ENCODE peak calls at places on chromosome 17, in four cellular contexts. One of them, this sample, is unnamed.

GRCh38 chr17:80110927-80111701 is 9.7 kb downstream of the GAA start:
- DNase-seq in NCI-H2029: no peak
- DNase-seq in body of pancreas: no peak
- DNase-seq in stomach: peak; percentile 17
- DNase-seq in this sample: no peak

GRCh38 chr17:72342582-72343527 is 222.0 kb downstream of the SOX9 start:
- DNase-seq in body of pancreas: no peak
- DNase-seq in stomach: no peak
- DNase-seq in NCI-H2029: no peak
- DNase-seq in this sample: no peak

GRCh38 chr17:33124185-33124584 is 132.5 kb downstream of the SPACA3 start:
- DNase-seq in NCI-H2029: no peak
- DNase-seq in stomach: no peak
- DNase-seq in body of pancreas: no peak
- DNase-seq in this sample: no peak

GRCh38 chr17:41338961-41339485 is 11.6 kb downstream of the KRT33A start:
- DNase-seq in stomach: no peak
- DNase-seq in body of pancreas: no peak
- DNase-seq in NCI-H2029: no peak
- DNase-seq in this sample: no peak

GRCh38 chr17:77558846-77559626 is 399.5 kb upstream of the TNRC6C start:
- DNase-seq in stomach: no peak
- DNase-seq in NCI-H2029: no peak
- DNase-seq in body of pancreas: no peak
- DNase-seq in this sample: no peak

GRCh38 chr17:48178327-48178726 is 70.8 kb downstream of the SNX11 start:
- DNase-seq in stomach: no peak
- DNase-seq in body of pancreas: no peak
- DNase-seq in NCI-H2029: no peak
- DNase-seq in this sample: no peak

GRCh38 chr17:83186226-83186625 is 106.8 kb downstream of the METRNL start:
- DNase-seq in NCI-H2029: no peak
- DNase-seq in body of pancreas: peak; percentile 2
- DNase-seq in stomach: no peak
- DNase-seq in this sample: no peak

GRCh38 chr17:81328925-81329278 is 33.8 kb upstream of the SLC38A10 start:
- DNase-seq in stomach: no peak
- DNase-seq in body of pancreas: no peak
- DNase-seq in NCI-H2029: no peak
- DNase-seq in this sample: no peak

GRCh38 chr17:48107137-48108055 is at the start of gene SNX11:
- DNase-seq in stomach: peak; percentile 93
- DNase-seq in body of pancreas: peak; percentile 94
- DNase-seq in NCI-H2029: peak; percentile 91
- DNase-seq in this sample: peak; percentile 94

GRCh38 chr17:33055746-33056145 is 64.1 kb downstream of the SPACA3 start:
- DNase-seq in body of pancreas: no peak
- DNase-seq in stomach: no peak
- DNase-seq in NCI-H2029: no peak
- DNase-seq in this sample: no peak

GRCh38 chr17:2547176-2547575 is 35.5 kb upstream of the METTL16 start:
- DNase-seq in stomach: no peak
- DNase-seq in NCI-H2029: no peak
- DNase-seq in body of pancreas: no peak
- DNase-seq in this sample: no peak

GRCh38 chr17:35080536-35080935 is 17.0 kb upstream of the RFFL start:
- DNase-seq in body of pancreas: no peak
- DNase-seq in NCI-H2029: no peak
- DNase-seq in stomach: no peak
- DNase-seq in this sample: no peak

GRCh38 chr17:79919164-79919585 is 79.9 kb upstream of the CBX4 start:
- DNase-seq in stomach: peak; percentile 99
- DNase-seq in NCI-H2029: peak; percentile 83
- DNase-seq in body of pancreas: peak; percentile 98
- DNase-seq in this sample: peak; percentile 97

GRCh38 chr17:5262417-5262816 is 19.7 kb upstream of the RABEP1 start:
- DNase-seq in body of pancreas: no peak
- DNase-seq in stomach: no peak
- DNase-seq in NCI-H2029: no peak
- DNase-seq in this sample: no peak